ENCODE peak calls at places on chromosomes 6 and 20, in four cellular contexts. F is prostate gland, D is progenitor cell of endocrine pancreas, A is HFFc6. X is an unnamed sample.

GRCh38 chr20:23926941-23927872 is 47.7 kb upstream of the CST5 start:
- DNase-seq in F (no peak), D (no peak), A (no peak), X (no peak)

GRCh38 chr6:10014561-10014960 is 400.3 kb downstream of the TFAP2A start:
- DNase-seq in F (no peak), D (no peak), A (peak), X (no peak)

GRCh38 chr6:127776320-127776719 is 124.5 kb downstream of the THEMIS start:
- DNase-seq in F (no peak), D (no peak), A (no peak), X (no peak)

GRCh38 chr6:138293428-138293827 is 75.1 kb upstream of the PBOV1 start:
- DNase-seq in F (no peak), D (no peak), A (peak), X (no peak)

GRCh38 chr6:46376562-46376969 is 114.7 kb downstream of the RCAN2 start:
- DNase-seq in F (no peak), D (no peak), A (no peak), X (no peak)

GRCh38 chr20:31822421-31823330 is 3.5 kb downstream of the MYLK2 start:
- DNase-seq in F (peak), D (peak), A (peak), X (peak)

GRCh38 chr6:17484201-17484606 is 90.8 kb downstream of the CAP2 start:
- DNase-seq in F (no peak), D (no peak), A (no peak), X (no peak)

GRCh38 chr6:92132957-92133356 is 1286.4 kb downstream of the EPHA7 start:
- DNase-seq in F (no peak), D (no peak), A (no peak), X (no peak)

GRCh38 chr6:100112855-100113508 is 119.0 kb upstream of the MCHR2 start:
- DNase-seq in F (no peak), D (no peak), A (no peak), X (no peak)

GRCh38 chr20:47645632-47646031 is 139.6 kb downstream of the SULF2 start:
- DNase-seq in F (no peak), D (no peak), A (no peak), X (no peak)

GRCh38 chr6:36840471-36841461 is 1.5 kb upstream of the CPNE5 start:
- DNase-seq in F (peak), D (no peak), A (no peak), X (peak)

GRCh38 chr6:16712931-16713484 is 48.3 kb downstream of the ATXN1 start:
- DNase-seq in F (peak), D (no peak), A (peak), X (no peak)

GRCh38 chr20:9160760-9161159 is 91.9 kb downstream of the PLCB4 start:
- DNase-seq in F (no peak), D (no peak), A (no peak), X (no peak)

GRCh38 chr20:4100679-4101078 is 85.3 kb upstream of the RNF24 start:
- DNase-seq in F (no peak), D (no peak), A (peak), X (no peak)

GRCh38 chr6:14454467-14454763 is 336.8 kb downstream of the CD83 start:
- DNase-seq in F (no peak), D (no peak), A (no peak), X (no peak)

GRCh38 chr6:25499851-25500250 is 152.2 kb upstream of the SCGN start:
- DNase-seq in F (no peak), D (no peak), A (peak), X (no peak)

GRCh38 chr6:36113049-36113448 is 17.3 kb upstream of the MAPK13 start:
- DNase-seq in F (no peak), D (no peak), A (no peak), X (no peak)

GRCh38 chr20:1870792-1871550 is 24.2 kb upstream of the SIRPA start:
- DNase-seq in F (no peak), D (no peak), A (no peak), X (no peak)

GRCh38 chr20:40943591-40943990 is 85.0 kb upstream of the TOP1 start:
- DNase-seq in F (no peak), D (no peak), A (no peak), X (no peak)

GRCh38 chr20:57250607-57251343 is 15.7 kb downstream of the BMP7 start:
- DNase-seq in F (no peak), D (no peak), A (no peak), X (no peak)
- TF ChIP-seq CTCF in F (no peak), D (no peak), A (no peak), X (no peak)

GRCh38 chr20:62516345-62516744 is 40.5 kb upstream of the GATA5 start:
- DNase-seq in F (no peak), D (no peak), A (peak), X (no peak)
- TF ChIP-seq CTCF in F (peak), D (peak), A (peak), X (no peak)

DNA sequence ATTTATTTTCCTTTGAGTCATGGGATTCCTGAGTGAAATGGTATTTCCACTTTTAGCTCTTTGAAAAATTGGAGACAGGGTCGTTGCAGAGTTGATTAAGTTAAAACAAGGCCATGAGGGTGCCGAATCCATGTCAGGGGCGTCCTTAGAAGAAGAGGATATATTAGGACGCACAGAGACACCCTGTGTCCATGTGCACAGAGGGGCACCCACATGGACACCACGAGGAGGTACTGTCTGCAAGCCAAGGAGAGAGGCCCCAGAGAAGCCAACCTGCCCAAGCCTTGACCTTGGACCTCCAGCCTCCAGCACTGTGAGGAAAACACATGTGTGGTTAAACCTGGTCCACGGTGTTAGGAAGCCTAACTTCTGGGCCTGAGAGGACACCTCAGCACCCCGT is 113.9 kb upstream of the THBS2 start:
- DNase-seq in F (no peak), D (no peak), A (no peak), X (no peak)
- TF ChIP-seq CTCF in F (no peak), D (no peak), A (no peak), X (no peak)

GRCh38 chr6:5275497-5275896 is 14.2 kb downstream of the FARS2 start:
- DNase-seq in F (no peak), D (no peak), A (no peak), X (no peak)
- TF ChIP-seq CTCF in F (no peak), D (no peak), A (peak), X (no peak)

GRCh38 chr20:44522841-44523240 is 971 bp upstream of the SERINC3 start:
- DNase-seq in F (no peak), D (no peak), A (no peak), X (no peak)
- TF ChIP-seq CTCF in F (no peak), D (no peak), A (no peak), X (no peak)

DNA sequence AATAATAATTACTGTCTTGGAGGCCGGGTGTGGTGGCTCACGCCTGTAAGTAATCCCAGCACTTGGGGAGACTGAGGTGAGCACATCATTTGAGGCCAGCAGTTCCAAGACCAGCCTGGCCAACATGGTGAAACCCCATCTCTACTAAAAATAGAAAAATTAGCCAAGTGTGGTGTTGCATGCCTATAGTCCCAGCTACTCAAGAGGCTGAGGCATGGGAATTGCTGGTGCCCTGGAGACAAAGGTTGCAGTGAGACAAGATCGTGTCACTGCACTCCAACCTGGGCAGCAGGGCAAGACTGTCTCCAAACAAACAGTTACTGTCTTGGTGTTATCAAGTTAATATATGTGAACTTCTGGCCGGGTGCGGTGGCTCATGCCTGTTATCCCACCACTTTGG is 4.9 kb downstream of the RRP36 start:
- DNase-seq in F (no peak), D (no peak), A (no peak), X (no peak)
- TF ChIP-seq CTCF in F (no peak), D (no peak), A (no peak), X (no peak)

DNA sequence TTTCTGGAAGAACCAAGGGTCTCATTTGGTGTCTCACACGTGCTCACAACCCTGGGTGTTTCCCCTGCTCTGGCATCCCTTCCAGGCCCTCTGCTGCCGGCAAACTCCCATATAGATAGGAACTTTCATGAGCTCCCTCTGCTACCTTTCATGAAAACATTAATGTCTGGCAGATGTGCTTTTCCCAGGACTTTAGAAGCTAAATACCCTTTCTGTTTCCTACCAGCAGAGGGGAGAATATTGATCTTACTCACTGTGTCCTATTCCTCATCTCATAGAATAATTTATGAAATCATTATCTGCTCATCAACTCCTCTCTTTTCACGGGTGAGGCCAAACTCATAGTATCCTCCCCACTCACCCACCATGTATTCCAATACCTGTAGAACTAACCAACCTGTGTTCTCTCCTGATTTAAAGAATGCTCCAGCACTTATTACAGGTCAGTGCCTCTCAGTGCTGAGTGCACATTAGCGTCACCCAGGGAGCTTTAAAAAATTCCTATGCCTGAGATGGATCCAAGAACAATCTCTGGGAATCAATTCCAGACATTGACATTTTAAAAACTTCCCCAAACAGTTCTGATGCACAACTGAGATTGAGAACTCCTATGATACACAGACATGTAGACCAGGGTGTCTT is 298.5 kb upstream of the JAG1 start:
- DNase-seq in F (no peak), D (no peak), A (no peak), X (no peak)
- TF ChIP-seq CTCF in F (no peak), D (no peak), A (no peak), X (no peak)

GRCh38 chr6:73580247-73581149 is 59.7 kb upstream of the EEF1A1 start:
- DNase-seq in F (peak), D (peak), A (peak), X (peak)
- TF ChIP-seq CTCF in F (peak), D (peak), A (peak), X (peak)

X was measured in natural killer cell.